ENCODE peak calls at places on chromosomes 5 and 9, in four cellular contexts. Q is fibroblast of pulmonary artery, M is pancreas, P is coronary artery. V is an unnamed sample.

GRCh38 chr9:106583751-106584150 is 279.2 kb upstream of the ZNF462 start:
- DNase-seq in M (no peak), P (no peak), Q (no peak), V (no peak)

GRCh38 chr5:50666261-50667078 is at the start of gene PARP8:
- DNase-seq in P (peak; percentile 83), Q (peak; percentile 33), M (peak; percentile 24), V (peak; percentile 43)

GRCh38 chr9:131423171-131423581 is 29.3 kb downstream of the PRRC2B start:
- DNase-seq in Q (peak; percentile 83), P (peak; percentile 79), M (peak; percentile 52), V (peak; percentile 82)

GRCh38 chr5:122516432-122516743 is 204.4 kb downstream of the SNCAIP start:
- DNase-seq in Q (no peak), P (no peak), M (no peak), V (no peak)

GRCh38 chr9:129486496-129487306 is 134.2 kb downstream of the C9orf50 start:
- DNase-seq in Q (peak; percentile 58), M (peak; percentile 59), P (peak; percentile 98), V (peak; percentile 85)

GRCh38 chr9:132181796-132182521 is 20.1 kb downstream of the NTNG2 start:
- DNase-seq in Q (peak; percentile 77), M (no peak), P (no peak), V (no peak)

GRCh38 chr5:65203746-65204145 is 278.0 kb downstream of the ADAMTS6 start:
- DNase-seq in P (no peak), Q (peak; percentile 81), M (no peak), V (peak; percentile 94)

GRCh38 chr5:34916518-34916917 is 1.0 kb downstream of the BRIX1 start:
- DNase-seq in P (no peak), M (no peak), Q (no peak), V (no peak)

GRCh38 chr5:149959406-149960236 is 937 bp upstream of the SLC26A2 start:
- DNase-seq in Q (peak; percentile 84), M (no peak), P (no peak), V (peak; percentile 72)

GRCh38 chr5:138389332-138389731 is 36.8 kb downstream of the KDM3B start:
- DNase-seq in P (no peak), M (no peak), Q (peak; percentile 13), V (no peak)

GRCh38 chr9:12640021-12640587 is 53.1 kb upstream of the TYRP1 start:
- DNase-seq in M (no peak), Q (peak; percentile 80), P (no peak), V (peak; percentile 61)

DNA sequence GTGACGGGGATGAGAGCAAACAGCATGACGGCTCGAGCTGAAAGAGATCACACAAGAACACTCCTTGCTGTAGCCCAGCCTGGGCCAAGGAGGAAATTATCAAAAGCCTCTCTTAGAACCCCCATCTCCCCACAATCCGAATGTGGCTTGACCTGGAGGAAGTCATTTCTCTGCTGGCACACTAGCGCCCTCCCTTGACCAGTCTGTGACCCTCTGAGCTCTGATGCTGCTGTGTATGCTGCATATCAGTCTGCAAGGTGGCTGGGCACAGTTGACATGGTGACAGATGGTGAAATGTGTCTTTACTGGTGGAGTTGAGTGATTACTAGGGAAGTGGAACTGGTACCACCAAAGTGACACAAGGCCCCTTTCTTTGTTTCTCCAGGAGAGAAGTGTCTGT is 3.3 kb downstream of the SLC46A2 start:
- DNase-seq in M (no peak), Q (no peak), P (peak; percentile 22), V (peak; percentile 17)
- TF ChIP-seq CTCF in M (no peak), Q (peak; percentile 16), P (no peak), V (peak; percentile 18)

DNA sequence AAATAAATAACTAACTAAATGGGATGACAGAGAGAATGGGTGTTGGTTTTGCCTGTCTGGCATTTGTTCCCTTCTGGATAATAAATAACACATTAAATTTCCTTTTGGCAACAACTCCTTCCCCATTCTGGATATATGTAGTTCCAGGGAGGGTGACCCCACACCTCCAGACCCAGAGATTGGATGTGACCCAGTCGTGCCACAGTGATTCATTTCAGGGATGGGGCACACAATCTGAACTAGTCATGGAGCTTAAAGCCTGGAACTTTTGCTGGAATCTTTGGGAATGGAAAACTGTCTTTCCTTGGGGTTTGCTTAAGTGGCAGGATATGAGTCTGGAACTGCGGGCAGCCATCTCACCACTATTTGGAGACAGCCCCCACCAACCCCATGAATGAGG is 11.3 kb downstream of the KLF9 start:
- DNase-seq in P (no peak), M (no peak), Q (no peak), V (peak; percentile 72)
- H3K4me3 ChIP-seq in P (peak overlapping the region; percentile 56), M (no peak overlapping the region), Q (no peak overlapping the region), V (no peak overlapping the region)

GRCh38 chr5:93892481-93892880 is 151.1 kb upstream of the POU5F2 start:
- DNase-seq in Q (peak; percentile 14), M (no peak), P (no peak), V (no peak)

GRCh38 chr5:93890657-93891056 is 149.3 kb upstream of the POU5F2 start:
- DNase-seq in M (no peak), P (no peak), Q (peak; percentile 13), V (no peak)

GRCh38 chr5:93893050-93893449 is 151.7 kb upstream of the POU5F2 start:
- DNase-seq in Q (no peak), P (no peak), M (no peak), V (no peak)

GRCh38 chr5:93891491-93892480 is 150.4 kb upstream of the POU5F2 start:
- DNase-seq in M (no peak), Q (no peak), P (no peak), V (no peak)

DNA sequence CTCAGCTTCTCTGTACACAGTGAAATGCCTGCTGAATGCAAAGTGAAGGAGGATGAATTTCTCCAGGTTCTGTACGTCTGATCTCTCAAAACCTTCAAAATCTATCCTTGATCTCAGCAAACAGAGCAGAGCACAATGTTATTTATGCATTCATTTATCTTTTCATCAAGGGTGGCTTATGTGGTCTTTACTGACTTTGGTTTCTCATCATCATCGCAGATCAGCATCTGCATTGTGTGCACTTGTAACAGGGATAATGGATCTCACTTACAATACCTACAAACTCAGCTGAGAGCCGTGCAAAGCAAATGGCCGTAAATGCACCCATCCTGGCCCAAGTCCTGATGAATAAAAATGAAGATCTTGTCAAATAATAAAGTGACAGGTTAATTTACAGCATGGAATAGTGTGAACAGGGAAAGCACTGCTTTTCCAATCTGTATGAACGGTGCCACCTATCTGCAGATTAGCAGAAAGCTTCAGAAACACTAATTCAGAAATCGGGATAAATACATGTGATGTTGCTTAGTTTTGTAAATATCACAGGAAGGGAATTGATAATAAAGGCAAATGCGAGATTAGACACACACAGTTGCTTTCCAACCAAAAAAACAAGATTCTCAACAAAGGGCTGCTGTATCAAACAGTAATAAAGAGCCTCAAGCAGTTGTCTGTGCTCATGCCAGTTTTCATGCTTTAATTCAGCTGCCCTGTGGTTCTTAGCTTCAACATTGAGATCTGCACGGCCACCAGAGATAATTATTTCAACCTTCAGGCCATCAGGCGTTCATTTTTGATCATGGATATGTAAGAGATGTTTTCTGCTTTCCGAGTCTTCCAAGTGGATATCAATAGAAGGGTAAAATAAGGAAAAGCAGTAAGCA is 153.3 kb upstream of the POU5F2 start:
- DNase-seq in P (no peak), M (no peak), Q (peak; percentile 30), V (peak; percentile 28)
- TF ChIP-seq CTCF in P (no peak), M (no peak), Q (peak; percentile 67), V (peak; percentile 68)

DNA sequence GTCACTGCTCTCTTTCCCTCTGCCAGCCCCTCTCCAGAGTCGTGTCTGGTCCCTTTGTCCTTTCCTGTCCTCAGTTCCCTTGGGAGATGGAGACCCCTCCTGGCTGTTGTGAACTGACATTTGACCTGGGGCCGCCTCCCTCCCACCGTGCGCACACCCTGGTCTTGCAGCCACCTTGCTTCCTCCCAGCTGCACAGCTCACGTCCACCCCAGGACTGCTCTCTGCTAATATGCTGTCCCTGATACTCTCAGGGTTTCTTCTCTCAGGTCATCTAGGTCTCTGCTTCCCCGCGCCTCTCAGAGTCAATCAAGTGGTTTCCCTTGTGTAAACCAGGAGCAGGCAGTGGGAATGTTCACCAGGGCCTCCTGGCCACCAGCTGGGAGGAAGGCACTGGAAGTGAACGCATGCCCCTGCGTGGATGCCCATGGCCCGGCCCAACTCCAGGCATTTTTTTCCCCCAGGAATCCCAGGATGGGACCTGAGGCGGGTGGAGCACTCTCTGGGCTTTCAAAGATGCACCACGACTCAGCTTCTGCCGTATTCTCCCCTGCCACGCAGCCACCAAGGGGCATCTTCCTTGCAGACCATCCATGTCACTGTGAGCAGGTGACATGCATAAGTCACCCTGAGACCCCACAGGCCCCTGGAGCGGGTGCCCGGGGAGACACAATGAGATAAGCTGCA is 142.4 kb downstream of the OLFM1 start:
- DNase-seq in Q (no peak), M (no peak), P (no peak), V (no peak)
- H3K4me3 ChIP-seq in Q (no peak overlapping the region), M (no peak overlapping the region), P (no peak overlapping the region), V (no peak overlapping the region)

DNA sequence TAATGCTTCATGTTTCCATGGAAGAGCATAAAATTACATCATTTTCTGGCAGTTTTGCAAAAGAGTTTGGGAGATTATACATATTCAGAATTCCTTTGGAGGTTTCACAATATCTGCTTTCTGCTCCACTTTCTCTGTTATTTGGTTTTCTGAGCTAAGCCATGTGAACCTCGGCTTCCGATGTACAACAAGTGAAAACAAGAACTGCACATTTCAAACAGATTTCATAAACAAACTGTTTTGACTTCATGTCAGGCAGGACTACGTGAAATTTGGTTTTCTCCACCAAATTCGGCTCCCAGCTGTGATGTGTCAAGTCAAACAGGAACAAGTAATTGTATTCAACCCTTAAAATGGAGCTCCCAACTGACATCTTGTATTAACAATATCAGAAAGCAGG is 609.8 kb downstream of the IRX1 start:
- DNase-seq in Q (peak; percentile 54), M (no peak), P (no peak), V (no peak)
- TF ChIP-seq CTCF in Q (no peak), M (no peak), P (no peak), V (no peak)

DNA sequence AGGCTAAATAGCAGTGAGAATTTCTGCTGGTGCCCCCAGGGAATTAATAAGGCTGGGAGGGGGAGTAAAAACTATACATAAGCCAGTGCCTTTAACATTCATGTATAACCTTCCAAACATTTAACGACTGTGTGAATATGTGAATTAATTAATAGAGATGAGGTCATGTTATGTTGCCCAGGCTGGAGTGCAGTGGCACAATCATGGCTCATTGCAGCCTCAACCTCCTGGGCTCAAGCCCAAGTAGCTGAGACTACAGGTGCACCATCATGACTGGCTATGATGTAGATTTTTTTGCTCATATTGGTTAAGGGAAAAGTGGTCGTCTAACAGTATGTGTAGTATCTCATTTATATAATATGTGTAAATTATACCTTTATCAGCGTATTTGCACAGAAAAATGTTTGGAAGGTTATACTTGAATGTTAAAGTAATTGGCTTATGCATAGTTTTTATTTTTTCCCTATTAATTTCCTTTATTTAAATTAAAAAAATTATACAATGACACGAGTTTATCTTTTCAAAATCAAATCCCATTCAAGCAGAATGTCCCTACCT is 64.6 kb downstream of the EHMT1 start:
- DNase-seq in M (no peak), Q (no peak), P (no peak), V (no peak)
- H3K4me3 ChIP-seq in M (no peak overlapping the region), Q (no peak overlapping the region), P (no peak overlapping the region), V (no peak overlapping the region)

GRCh38 chr9:93156475-93157008 is 22.5 kb upstream of the NINJ1 start:
- DNase-seq in P (no peak), M (no peak), Q (no peak), V (no peak)

GRCh38 chr9:93155716-93156474 is 21.8 kb upstream of the NINJ1 start:
- DNase-seq in M (no peak), Q (no peak), P (no peak), V (no peak)

GRCh38 chr9:93151097-93151784 is 17.2 kb upstream of the NINJ1 start:
- DNase-seq in P (no peak), Q (no peak), M (no peak), V (no peak)

GRCh38 chr9:93149361-93149760 is 15.3 kb upstream of the NINJ1 start:
- DNase-seq in Q (no peak), M (no peak), P (no peak), V (no peak)

GRCh38 chr9:93154293-93154903 is 20.3 kb upstream of the NINJ1 start:
- DNase-seq in P (no peak), M (no peak), Q (no peak), V (no peak)
- TF ChIP-seq CTCF in P (no peak), M (no peak), Q (peak; percentile 63), V (peak; percentile 62)

V was measured in fibroblast of mammary gland.